ENCODE peak calls at places on chromosomes 5 and 9, in four cellular contexts. D, S, B and W are unnamed samples.

GRCh38 chr5:142425286-142426065 is 100.7 kb upstream of the SPRY4 start:
- DNase-seq in S (no peak), B (no peak), D (no peak), W (no peak)

GRCh38 chr5:44951371-44951770 is 142.6 kb downstream of the MRPS30 start:
- DNase-seq in B (no peak), D (no peak), S (no peak), W (no peak)

GRCh38 chr5:132439521-132440206 is 50.9 kb downstream of the IRF1 start:
- DNase-seq in S (peak), D (no peak), B (no peak), W (no peak)

GRCh38 chr9:16039988-16040761 is 487.3 kb downstream of the CCDC171 start:
- DNase-seq in S (no peak), B (no peak), D (no peak), W (no peak)

GRCh38 chr9:113524460-113524859 is 60.9 kb downstream of the RGS3 start:
- DNase-seq in D (no peak), B (no peak), S (no peak), W (no peak)

GRCh38 chr9:129620669-129621295 is at the start of gene C9orf50:
- DNase-seq in S (no peak), B (no peak), D (no peak), W (no peak)

GRCh38 chr5:185095-186070 is 5.9 kb upstream of the LRRC14B start:
- DNase-seq in D (no peak), S (no peak), B (no peak), W (no peak)

GRCh38 chr5:652773-653350 is 40.3 kb downstream of the TPPP start:
- DNase-seq in B (no peak), S (no peak), D (no peak), W (no peak)

GRCh38 chr5:179558912-179559279 is 8.5 kb downstream of the RUFY1 start:
- DNase-seq in B (peak), D (no peak), S (no peak), W (no peak)

GRCh38 chr9:14179449-14179848 is 134.5 kb downstream of the NFIB start:
- DNase-seq in D (no peak), B (no peak), S (no peak), W (no peak)

GRCh38 chr5:82659114-82659513 is 381.0 kb upstream of the RPS23 start:
- DNase-seq in S (no peak), D (no peak), B (no peak), W (no peak)

GRCh38 chr5:39355324-39355723 is 9.0 kb downstream of the C9 start:
- DNase-seq in B (no peak), D (no peak), S (no peak), W (no peak)

GRCh38 chr9:123329329-123329955 is 26.6 kb upstream of the CRB2 start:
- DNase-seq in D (peak), S (no peak), B (no peak), W (no peak)

GRCh38 chr9:77735515-77735914 is 87.4 kb upstream of the GNA14 start:
- DNase-seq in D (no peak), S (no peak), B (no peak), W (no peak)

GRCh38 chr5:135085133-135085935 is 51.3 kb upstream of the PITX1 start:
- DNase-seq in B (no peak), S (no peak), D (no peak), W (no peak)

GRCh38 chr9:88092699-88093359 is 45.4 kb downstream of the SPATA31C2 start:
- DNase-seq in B (no peak), D (no peak), S (peak), W (no peak)